ENCODE peak calls at places on chromosomes 1 and 21, in seven cellular contexts. F, M, L, P, R, Q and T are unnamed samples.

GRCh38 chr1:43317817-43318471 is 17.2 kb downstream of the TIE1 start:
- DNase-seq in F (no peak), M (no peak), L (no peak), P (no peak), R (no peak), Q (no peak), T (peak; percentile 89)

GRCh38 chr1:184604152-184604900 is 150.3 kb downstream of the EDEM3 start:
- DNase-seq in F (no peak), M (no peak), L (no peak), P (no peak), R (no peak), Q (no peak), T (no peak)

GRCh38 chr1:19644761-19645543 is 841 bp downstream of the NBL1 start:
- DNase-seq in F (peak; percentile 48), M (no peak), L (peak; percentile 74), P (no peak), R (no peak), Q (no peak), T (no peak)

GRCh38 chr1:245552331-245552730 is 397.5 kb downstream of the KIF26B start:
- DNase-seq in F (no peak), M (no peak), L (no peak), P (no peak), R (no peak), Q (no peak), T (no peak)

GRCh38 chr21:33076600-33077329 is 6.8 kb downstream of the OLIG1 start:
- DNase-seq in F (no peak), M (no peak), L (no peak), P (no peak), R (no peak), Q (no peak), T (no peak)

GRCh38 chr1:203607169-203607873 is 19.3 kb upstream of the ATP2B4 start:
- DNase-seq in F (peak; percentile 41), M (peak; percentile 70), L (peak; percentile 53), P (peak; percentile 76), R (peak; percentile 75), Q (peak; percentile 52), T (no peak)

GRCh38 chr1:201675143-201675542 is 136.2 kb downstream of the NAV1 start:
- DNase-seq in F (peak; percentile 67), M (no peak), L (no peak), P (peak; percentile 81), R (no peak), Q (no peak), T (peak; percentile 22)

GRCh38 chr1:231693361-231694080 is 66.9 kb downstream of the DISC1 start:
- DNase-seq in F (peak; percentile 18), M (no peak), L (no peak), P (peak; percentile 74), R (no peak), Q (no peak), T (no peak)

GRCh38 chr1:115306146-115306545 is 31.9 kb downstream of the NGF start:
- DNase-seq in F (no peak), M (no peak), L (no peak), P (no peak), R (no peak), Q (no peak), T (no peak)

GRCh38 chr1:212683357-212683722 is 16.3 kb downstream of the BATF3 start:
- DNase-seq in F (peak; percentile 33), M (no peak), L (peak; percentile 79), P (peak; percentile 69), R (no peak), Q (no peak), T (peak; percentile 22)

GRCh38 chr21:39071623-39072214 is 111.5 kb downstream of the PSMG1 start:
- DNase-seq in F (no peak), M (no peak), L (no peak), P (no peak), R (peak; percentile 56), Q (no peak), T (no peak)

GRCh38 chr1:153679337-153680119 is 1.0 kb downstream of the NPR1 start:
- DNase-seq in F (peak; percentile 24), M (peak; percentile 30), L (peak; percentile 57), P (peak; percentile 70), R (no peak), Q (no peak), T (no peak)